ENCODE peak calls at places on chromosome 22, in ten cellular contexts. One of them, this sample, is unnamed.

GRCh38 chr22:50613291-50613981 is 12.8 kb downstream of the MAPK8IP2 start:
- DNase-seq in Calu3: peak; percentile 61
- DNase-seq in nephron progenitor cell: no peak
- DNase-seq in tibial nerve: no peak
- DNase-seq in HFF-Myc: no peak
- DNase-seq in ovary: peak; percentile 79
- DNase-seq in uterus: no peak
- DNase-seq in lower leg skin: peak; percentile 85
- DNase-seq in foreskin keratinocyte: no peak
- DNase-seq in cardiac fibroblast: peak; percentile 33
- DNase-seq in this sample: peak; percentile 64

GRCh38 chr22:21443735-21444421 is 23.3 kb upstream of the TMEM191C start:
- DNase-seq in Calu3: no peak
- DNase-seq in nephron progenitor cell: no peak
- DNase-seq in tibial nerve: no peak
- DNase-seq in HFF-Myc: no peak
- DNase-seq in ovary: peak; percentile 33
- DNase-seq in uterus: peak; percentile 11
- DNase-seq in lower leg skin: peak; percentile 66
- DNase-seq in foreskin keratinocyte: no peak
- DNase-seq in cardiac fibroblast: no peak
- DNase-seq in this sample: no peak

GRCh38 chr22:44693756-44694155 is 8.2 kb upstream of the PRR5 start:
- DNase-seq in Calu3: no peak
- DNase-seq in nephron progenitor cell: no peak
- DNase-seq in tibial nerve: no peak
- DNase-seq in HFF-Myc: no peak
- DNase-seq in ovary: no peak
- DNase-seq in uterus: no peak
- DNase-seq in lower leg skin: no peak
- DNase-seq in foreskin keratinocyte: no peak
- DNase-seq in cardiac fibroblast: no peak
- DNase-seq in this sample: no peak

GRCh38 chr22:46239261-46240048 is 10.6 kb downstream of the CDPF1 start:
- DNase-seq in Calu3: no peak
- DNase-seq in nephron progenitor cell: no peak
- DNase-seq in tibial nerve: no peak
- DNase-seq in HFF-Myc: no peak
- DNase-seq in ovary: no peak
- DNase-seq in uterus: no peak
- DNase-seq in lower leg skin: no peak
- DNase-seq in foreskin keratinocyte: no peak
- DNase-seq in cardiac fibroblast: no peak
- DNase-seq in this sample: no peak

GRCh38 chr22:28279888-28280287 is 360.8 kb upstream of the PITPNB start:
- DNase-seq in Calu3: no peak
- DNase-seq in nephron progenitor cell: no peak
- DNase-seq in tibial nerve: no peak
- DNase-seq in HFF-Myc: peak; percentile 15
- DNase-seq in ovary: no peak
- DNase-seq in uterus: no peak
- DNase-seq in lower leg skin: no peak
- DNase-seq in foreskin keratinocyte: no peak
- DNase-seq in cardiac fibroblast: no peak
- DNase-seq in this sample: no peak

GRCh38 chr22:38843201-38843715 is 570 bp downstream of the NPTXR start:
- DNase-seq in Calu3: peak; percentile 70
- DNase-seq in nephron progenitor cell: peak; percentile 76
- DNase-seq in tibial nerve: no peak
- DNase-seq in HFF-Myc: no peak
- DNase-seq in ovary: peak; percentile 83
- DNase-seq in uterus: peak; percentile 41
- DNase-seq in lower leg skin: no peak
- DNase-seq in foreskin keratinocyte: peak; percentile 23
- DNase-seq in cardiac fibroblast: peak; percentile 85
- DNase-seq in this sample: no peak

GRCh38 chr22:17079572-17079971 is 5.2 kb upstream of the IL17RA start:
- DNase-seq in Calu3: no peak
- DNase-seq in nephron progenitor cell: no peak
- DNase-seq in tibial nerve: no peak
- DNase-seq in HFF-Myc: no peak
- DNase-seq in ovary: no peak
- DNase-seq in uterus: no peak
- DNase-seq in lower leg skin: peak; percentile 32
- DNase-seq in foreskin keratinocyte: no peak
- DNase-seq in cardiac fibroblast: peak; percentile 30
- DNase-seq in this sample: no peak

GRCh38 chr22:35326854-35327562 is 27.3 kb downstream of the TOM1 start:
- DNase-seq in Calu3: no peak
- DNase-seq in nephron progenitor cell: no peak
- DNase-seq in tibial nerve: no peak
- DNase-seq in HFF-Myc: no peak
- DNase-seq in ovary: no peak
- DNase-seq in uterus: no peak
- DNase-seq in lower leg skin: no peak
- DNase-seq in foreskin keratinocyte: no peak
- DNase-seq in cardiac fibroblast: no peak
- DNase-seq in this sample: no peak

GRCh38 chr22:50622723-50623327 is 5.1 kb downstream of the ARSA start:
- DNase-seq in Calu3: peak; percentile 83
- DNase-seq in nephron progenitor cell: no peak
- DNase-seq in tibial nerve: no peak
- DNase-seq in HFF-Myc: no peak
- DNase-seq in ovary: no peak
- DNase-seq in uterus: no peak
- DNase-seq in lower leg skin: no peak
- DNase-seq in foreskin keratinocyte: peak; percentile 47
- DNase-seq in cardiac fibroblast: no peak
- DNase-seq in this sample: no peak

GRCh38 chr22:46122511-46122971 is 27.8 kb upstream of the PPARA start:
- DNase-seq in Calu3: peak; percentile 83
- DNase-seq in nephron progenitor cell: peak; percentile 86
- DNase-seq in tibial nerve: peak; percentile 79
- DNase-seq in HFF-Myc: no peak
- DNase-seq in ovary: peak; percentile 91
- DNase-seq in uterus: peak; percentile 74
- DNase-seq in lower leg skin: no peak
- DNase-seq in foreskin keratinocyte: no peak
- DNase-seq in cardiac fibroblast: peak; percentile 73
- DNase-seq in this sample: no peak

GRCh38 chr22:39954584-39955055 is 5.6 kb upstream of the TMA7B start:
- DNase-seq in Calu3: peak; percentile 25
- DNase-seq in nephron progenitor cell: no peak
- DNase-seq in tibial nerve: peak; percentile 18
- DNase-seq in HFF-Myc: peak; percentile 49
- DNase-seq in ovary: no peak
- DNase-seq in uterus: no peak
- DNase-seq in lower leg skin: no peak
- DNase-seq in foreskin keratinocyte: peak; percentile 36
- DNase-seq in cardiac fibroblast: peak; percentile 92
- DNase-seq in this sample: no peak

GRCh38 chr22:30029512-30029911 is 50.8 kb upstream of the HORMAD2 start:
- DNase-seq in Calu3: no peak
- DNase-seq in nephron progenitor cell: no peak
- DNase-seq in tibial nerve: no peak
- DNase-seq in HFF-Myc: no peak
- DNase-seq in ovary: no peak
- DNase-seq in uterus: no peak
- DNase-seq in lower leg skin: peak; percentile 21
- DNase-seq in foreskin keratinocyte: no peak
- DNase-seq in cardiac fibroblast: no peak
- DNase-seq in this sample: no peak

GRCh38 chr22:37753746-37754145 is 54.0 kb upstream of the GCAT start:
- DNase-seq in Calu3: peak; percentile 53
- DNase-seq in nephron progenitor cell: no peak
- DNase-seq in tibial nerve: no peak
- DNase-seq in HFF-Myc: no peak
- DNase-seq in ovary: no peak
- DNase-seq in uterus: no peak
- DNase-seq in lower leg skin: no peak
- DNase-seq in foreskin keratinocyte: no peak
- DNase-seq in cardiac fibroblast: peak; percentile 65
- DNase-seq in this sample: no peak

GRCh38 chr22:39820266-39820665 is 73.3 kb downstream of the ENTHD1 start:
- DNase-seq in Calu3: no peak
- DNase-seq in nephron progenitor cell: no peak
- DNase-seq in tibial nerve: no peak
- DNase-seq in HFF-Myc: peak; percentile 48
- DNase-seq in ovary: no peak
- DNase-seq in uterus: no peak
- DNase-seq in lower leg skin: no peak
- DNase-seq in foreskin keratinocyte: peak; percentile 64
- DNase-seq in cardiac fibroblast: peak; percentile 50
- DNase-seq in this sample: no peak

GRCh38 chr22:39967996-39968968 is 8.1 kb downstream of the TMA7B start:
- DNase-seq in Calu3: no peak
- DNase-seq in nephron progenitor cell: no peak
- DNase-seq in tibial nerve: peak; percentile 37
- DNase-seq in HFF-Myc: no peak
- DNase-seq in ovary: peak; percentile 53
- DNase-seq in uterus: peak; percentile 26
- DNase-seq in lower leg skin: no peak
- DNase-seq in foreskin keratinocyte: no peak
- DNase-seq in cardiac fibroblast: peak; percentile 72
- DNase-seq in this sample: peak; percentile 14

GRCh38 chr22:45376009-45376408 is 37.4 kb downstream of the SMC1B start:
- DNase-seq in Calu3: no peak
- DNase-seq in nephron progenitor cell: no peak
- DNase-seq in tibial nerve: no peak
- DNase-seq in HFF-Myc: no peak
- DNase-seq in ovary: no peak
- DNase-seq in uterus: no peak
- DNase-seq in lower leg skin: no peak
- DNase-seq in foreskin keratinocyte: no peak
- DNase-seq in cardiac fibroblast: no peak
- DNase-seq in this sample: no peak

GRCh38 chr22:27133951-27134664 is 476.7 kb downstream of the MIAT start:
- DNase-seq in Calu3: peak; percentile 69
- DNase-seq in nephron progenitor cell: no peak
- DNase-seq in tibial nerve: peak; percentile 55
- DNase-seq in HFF-Myc: peak; percentile 71
- DNase-seq in ovary: no peak
- DNase-seq in uterus: peak; percentile 51
- DNase-seq in lower leg skin: peak; percentile 89
- DNase-seq in foreskin keratinocyte: peak; percentile 95
- DNase-seq in cardiac fibroblast: peak; percentile 83
- DNase-seq in this sample: peak; percentile 37

GRCh38 chr22:34000879-34001526 is 80.7 kb upstream of the LARGE1 start:
- DNase-seq in Calu3: no peak
- DNase-seq in nephron progenitor cell: no peak
- DNase-seq in tibial nerve: no peak
- DNase-seq in HFF-Myc: no peak
- DNase-seq in ovary: no peak
- DNase-seq in uterus: no peak
- DNase-seq in lower leg skin: no peak
- DNase-seq in foreskin keratinocyte: no peak
- DNase-seq in cardiac fibroblast: no peak
- DNase-seq in this sample: no peak

GRCh38 chr22:36493690-36494110 is 12.3 kb upstream of the TXN2 start:
- DNase-seq in Calu3: no peak
- DNase-seq in nephron progenitor cell: no peak
- DNase-seq in tibial nerve: peak; percentile 42
- DNase-seq in HFF-Myc: no peak
- DNase-seq in ovary: no peak
- DNase-seq in uterus: no peak
- DNase-seq in lower leg skin: no peak
- DNase-seq in foreskin keratinocyte: no peak
- DNase-seq in cardiac fibroblast: no peak
- DNase-seq in this sample: peak; percentile 36

GRCh38 chr22:20771918-20772625 is 1.8 kb upstream of the SERPIND1 start:
- DNase-seq in Calu3: no peak
- DNase-seq in nephron progenitor cell: peak; percentile 10
- DNase-seq in tibial nerve: no peak
- DNase-seq in HFF-Myc: no peak
- DNase-seq in ovary: no peak
- DNase-seq in uterus: no peak
- DNase-seq in lower leg skin: no peak
- DNase-seq in foreskin keratinocyte: no peak
- DNase-seq in cardiac fibroblast: no peak
- DNase-seq in this sample: no peak

GRCh38 chr22:40210814-40211213 is 33.1 kb downstream of the TNRC6B start:
- DNase-seq in Calu3: no peak
- DNase-seq in nephron progenitor cell: no peak
- DNase-seq in tibial nerve: no peak
- DNase-seq in HFF-Myc: no peak
- DNase-seq in ovary: no peak
- DNase-seq in uterus: no peak
- DNase-seq in lower leg skin: no peak
- DNase-seq in foreskin keratinocyte: no peak
- DNase-seq in cardiac fibroblast: no peak
- DNase-seq in this sample: no peak

GRCh38 chr22:31106001-31106571 is 1.3 kb downstream of the SELENOM start:
- DNase-seq in Calu3: no peak
- DNase-seq in nephron progenitor cell: no peak
- DNase-seq in tibial nerve: no peak
- DNase-seq in HFF-Myc: no peak
- DNase-seq in ovary: no peak
- DNase-seq in uterus: peak; percentile 61
- DNase-seq in lower leg skin: no peak
- DNase-seq in foreskin keratinocyte: no peak
- DNase-seq in cardiac fibroblast: no peak
- DNase-seq in this sample: no peak
- TF ChIP-seq CTCF in Calu3: no peak
- TF ChIP-seq CTCF in nephron progenitor cell: no peak
- TF ChIP-seq CTCF in tibial nerve: no peak
- TF ChIP-seq CTCF in HFF-Myc: no peak
- TF ChIP-seq CTCF in ovary: no peak
- TF ChIP-seq CTCF in uterus: peak; percentile 22
- TF ChIP-seq CTCF in lower leg skin: no peak
- TF ChIP-seq CTCF in foreskin keratinocyte: peak; percentile 22
- TF ChIP-seq CTCF in cardiac fibroblast: peak; percentile 23
- TF ChIP-seq CTCF in this sample: no peak

GRCh38 chr22:43297246-43298061 is 45.7 kb downstream of the SCUBE1 start:
- DNase-seq in Calu3: no peak
- DNase-seq in nephron progenitor cell: no peak
- DNase-seq in tibial nerve: peak; percentile 63
- DNase-seq in HFF-Myc: no peak
- DNase-seq in ovary: peak; percentile 63
- DNase-seq in uterus: no peak
- DNase-seq in lower leg skin: no peak
- DNase-seq in foreskin keratinocyte: no peak
- DNase-seq in cardiac fibroblast: no peak
- DNase-seq in this sample: no peak
- TF ChIP-seq CTCF in Calu3: no peak
- TF ChIP-seq CTCF in nephron progenitor cell: no peak
- TF ChIP-seq CTCF in tibial nerve: no peak
- TF ChIP-seq CTCF in HFF-Myc: no peak
- TF ChIP-seq CTCF in ovary: no peak
- TF ChIP-seq CTCF in uterus: no peak
- TF ChIP-seq CTCF in lower leg skin: no peak
- TF ChIP-seq CTCF in foreskin keratinocyte: no peak
- TF ChIP-seq CTCF in cardiac fibroblast: no peak
- TF ChIP-seq CTCF in this sample: no peak

GRCh38 chr22:43424201-43424600 is 12.4 kb downstream of the MPPED1 start:
- DNase-seq in Calu3: no peak
- DNase-seq in nephron progenitor cell: no peak
- DNase-seq in tibial nerve: no peak
- DNase-seq in HFF-Myc: no peak
- DNase-seq in ovary: no peak
- DNase-seq in uterus: no peak
- DNase-seq in lower leg skin: no peak
- DNase-seq in foreskin keratinocyte: no peak
- DNase-seq in cardiac fibroblast: no peak
- DNase-seq in this sample: no peak
- TF ChIP-seq CTCF in Calu3: no peak
- TF ChIP-seq CTCF in nephron progenitor cell: no peak
- TF ChIP-seq CTCF in tibial nerve: no peak
- TF ChIP-seq CTCF in HFF-Myc: no peak
- TF ChIP-seq CTCF in ovary: no peak
- TF ChIP-seq CTCF in uterus: no peak
- TF ChIP-seq CTCF in lower leg skin: no peak
- TF ChIP-seq CTCF in foreskin keratinocyte: no peak
- TF ChIP-seq CTCF in cardiac fibroblast: no peak
- TF ChIP-seq CTCF in this sample: no peak

GRCh38 chr22:42632096-42632495 is 8.3 kb downstream of the ATP5MGL start:
- DNase-seq in Calu3: no peak
- DNase-seq in nephron progenitor cell: no peak
- DNase-seq in tibial nerve: peak; percentile 4
- DNase-seq in HFF-Myc: no peak
- DNase-seq in ovary: no peak
- DNase-seq in uterus: no peak
- DNase-seq in lower leg skin: no peak
- DNase-seq in foreskin keratinocyte: no peak
- DNase-seq in cardiac fibroblast: no peak
- DNase-seq in this sample: peak; percentile 16
- TF ChIP-seq CTCF in Calu3: peak; percentile 34
- TF ChIP-seq CTCF in nephron progenitor cell: peak; percentile 24
- TF ChIP-seq CTCF in tibial nerve: no peak
- TF ChIP-seq CTCF in HFF-Myc: peak; percentile 52
- TF ChIP-seq CTCF in ovary: no peak
- TF ChIP-seq CTCF in uterus: no peak
- TF ChIP-seq CTCF in lower leg skin: no peak
- TF ChIP-seq CTCF in foreskin keratinocyte: peak; percentile 42
- TF ChIP-seq CTCF in cardiac fibroblast: peak; percentile 48
- TF ChIP-seq CTCF in this sample: peak; percentile 14